ENCODE peak calls at places on chromosomes 13 and 19, in seven cellular contexts. U, A, L, I, M, X and Q are unnamed samples.

GRCh38 chr19:46404039-46404883 is 9.1 kb downstream of the CCDC8 start:
- DNase-seq in U (peak; percentile 86), A (peak; percentile 86), L (no peak), I (no peak), M (no peak), X (peak; percentile 83), Q (no peak)

GRCh38 chr13:61162636-61163035 is 253.0 kb downstream of the PCDH20 start:
- DNase-seq in U (no peak), A (no peak), L (no peak), I (no peak), M (no peak), X (no peak), Q (no peak)

GRCh38 chr19:1057185-1057857 is 9.6 kb upstream of the ARHGAP45 start:
- DNase-seq in U (no peak), A (peak; percentile 52), L (no peak), I (no peak), M (no peak), X (no peak), Q (peak; percentile 63)

GRCh38 chr19:1045247-1045603 is 5.3 kb downstream of the ABCA7 start:
- DNase-seq in U (no peak), A (peak; percentile 52), L (no peak), I (no peak), M (no peak), X (peak; percentile 48), Q (peak; percentile 75)

GRCh38 chr19:6828698-6829633 is 56.5 kb downstream of the VAV1 start:
- DNase-seq in U (peak; percentile 69), A (peak; percentile 7), L (peak; percentile 58), I (no peak), M (no peak), X (no peak), Q (peak; percentile 56)

GRCh38 chr19:17784201-17785008 is 10.5 kb upstream of the B3GNT3 start:
- DNase-seq in U (no peak), A (peak; percentile 74), L (peak; percentile 90), I (peak; percentile 46), M (peak; percentile 36), X (peak; percentile 78), Q (peak; percentile 88)

GRCh38 chr19:48497728-48498575 is 13.7 kb downstream of the LMTK3 start:
- DNase-seq in U (no peak), A (no peak), L (no peak), I (no peak), M (no peak), X (no peak), Q (no peak)

GRCh38 chr19:1259873-1260748 is 9.0 kb upstream of the CIRBP start:
- DNase-seq in U (no peak), A (no peak), L (peak; percentile 56), I (no peak), M (no peak), X (no peak), Q (peak; percentile 65)

GRCh38 chr19:10461047-10461949 is 41.0 kb downstream of the PDE4A start:
- DNase-seq in U (peak; percentile 96), A (peak; percentile 84), L (peak; percentile 99), I (peak; percentile 73), M (peak; percentile 89), X (peak; percentile 96), Q (peak; percentile 98)

GRCh38 chr13:51523082-51523518 is 61.2 kb upstream of the WDFY2 start:
- DNase-seq in U (no peak), A (no peak), L (no peak), I (no peak), M (peak; percentile 42), X (peak; percentile 55), Q (no peak)

GRCh38 chr13:27663947-27664346 is 42.3 kb downstream of the POLR1D start:
- DNase-seq in U (no peak), A (no peak), L (no peak), I (no peak), M (no peak), X (no peak), Q (no peak)